ENCODE peak calls at places on chromosomes 4 and X, in nine cellular contexts. P, G, F, L, B, J, Q, Z and Y are unnamed samples.
A peak's percentile ranks its signal among the peaks of the same experiment; 100 is the strongest.

GRCh38 chr4:633406-633805 is 8.0 kb downstream of the PDE6B start:
- DNase-seq in P (no peak), G (peak; percentile 41), F (no peak), L (no peak), B (no peak), J (peak; percentile 45), Q (no peak), Z (no peak), Y (no peak)

GRCh38 chr4:149708513-149709175 is 107.0 kb downstream of the IQCM start:
- DNase-seq in P (no peak), G (no peak), F (no peak), L (no peak), B (no peak), J (no peak), Q (peak; percentile 46), Z (no peak), Y (peak; percentile 65)

GRCh38 chr4:188254211-188254610 is 115.0 kb downstream of the TRIML1 start:
- DNase-seq in P (no peak), G (no peak), F (no peak), L (no peak), B (no peak), J (no peak), Q (peak; percentile 16), Z (no peak), Y (no peak)

GRCh38 chrX:8042304-8042703 is 115.1 kb upstream of the PNPLA4 start:
- DNase-seq in P (peak; percentile 3), G (no peak), F (no peak), L (no peak), B (no peak), J (no peak), Q (no peak), Z (no peak), Y (no peak)

GRCh38 chr4:156298230-156298629 is 344.6 kb upstream of the CTSO start:
- DNase-seq in P (no peak), G (no peak), F (no peak), L (no peak), B (peak; percentile 16), J (no peak), Q (peak; percentile 97), Z (no peak), Y (no peak)

GRCh38 chr4:89331197-89331596 is 23.6 kb upstream of the GPRIN3 start:
- DNase-seq in P (no peak), G (no peak), F (no peak), L (no peak), B (no peak), J (no peak), Q (no peak), Z (no peak), Y (no peak)

GRCh38 chr4:16198271-16198670 is 28.0 kb downstream of the TAPT1 start:
- DNase-seq in P (no peak), G (no peak), F (no peak), L (no peak), B (no peak), J (no peak), Q (no peak), Z (no peak), Y (no peak)

GRCh38 chr4:112063260-112063659 is 82.0 kb upstream of the FAM241A start:
- DNase-seq in P (no peak), G (no peak), F (no peak), L (no peak), B (no peak), J (no peak), Q (no peak), Z (no peak), Y (no peak)

GRCh38 chrX:97284531-97284930 is 400.8 kb downstream of the RPA4 start:
- DNase-seq in P (no peak), G (no peak), F (no peak), L (no peak), B (no peak), J (no peak), Q (no peak), Z (no peak), Y (no peak)

GRCh38 chr4:118816538-118817177 is 19.3 kb downstream of the SEC24D start:
- DNase-seq in P (no peak), G (no peak), F (no peak), L (no peak), B (no peak), J (no peak), Q (peak; percentile 75), Z (no peak), Y (no peak)

GRCh38 chr4:146647615-146648383 is 9.1 kb downstream of the POU4F2 start:
- DNase-seq in P (peak; percentile 37), G (no peak), F (no peak), L (no peak), B (no peak), J (no peak), Q (no peak), Z (no peak), Y (no peak)

GRCh38 chr4:22500831-22501714 is 14.8 kb downstream of the ADGRA3 start:
- DNase-seq in P (no peak), G (no peak), F (no peak), L (no peak), B (peak; percentile 66), J (no peak), Q (peak; percentile 87), Z (no peak), Y (peak; percentile 79)
- H3K27ac ChIP-seq in P (no peak overlapping the region), G (no peak overlapping the region), F (no peak overlapping the region), L (no peak overlapping the region), B (no peak overlapping the region), J (no peak overlapping the region), Q (no peak overlapping the region), Z (no peak overlapping the region), Y (no peak overlapping the region)

DNA sequence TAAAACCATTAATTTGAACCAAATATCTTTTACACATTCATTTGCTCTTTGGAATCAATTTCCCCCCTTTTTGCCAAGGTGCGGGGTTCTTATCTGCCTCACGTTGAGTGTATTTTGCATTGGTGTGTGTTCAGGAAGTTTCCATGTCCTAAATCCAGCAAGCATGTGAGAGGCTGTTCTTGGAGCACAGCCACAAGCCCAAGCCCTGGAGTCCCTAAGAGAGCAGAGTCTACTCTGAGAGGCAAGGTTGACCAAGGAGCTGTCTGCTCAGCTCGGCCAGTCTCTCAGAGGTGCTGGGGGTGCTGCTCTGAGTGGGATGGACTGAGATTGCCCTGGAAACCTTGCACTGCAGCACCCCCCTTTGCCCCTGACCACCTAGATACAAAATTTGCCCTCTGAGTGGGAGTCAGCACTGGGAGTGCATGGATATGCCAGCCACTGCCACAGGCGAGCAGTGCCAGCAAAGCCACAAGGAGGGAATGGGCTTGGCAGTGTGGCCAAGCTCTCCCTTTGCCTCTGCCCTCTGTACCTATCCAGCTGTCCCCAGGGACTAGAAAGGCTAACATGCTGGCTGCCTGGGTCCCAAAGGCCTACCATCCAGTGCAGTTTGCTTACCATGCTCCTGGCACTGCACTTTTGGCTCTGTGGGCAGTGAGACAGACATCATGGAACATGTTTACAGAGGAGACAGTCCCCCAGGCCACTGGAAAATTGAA is 20.5 kb upstream of the FAM193A start:
- DNase-seq in P (no peak), G (no peak), F (no peak), L (no peak), B (no peak), J (no peak), Q (no peak), Z (no peak), Y (no peak)
- H3K27ac ChIP-seq in P (no peak overlapping the region), G (peak overlapping the region; percentile 38), F (no peak overlapping the region), L (no peak overlapping the region), B (no peak overlapping the region), J (no peak overlapping the region), Q (no peak overlapping the region), Z (no peak overlapping the region), Y (no peak overlapping the region)

GRCh38 chr4:127648061-127648460 is 15.3 kb downstream of the INTU start:
- DNase-seq in P (no peak), G (no peak), F (no peak), L (no peak), B (no peak), J (no peak), Q (peak; percentile 56), Z (no peak), Y (no peak)

GRCh38 chr4:127641524-127641923 is 8.8 kb downstream of the INTU start:
- DNase-seq in P (no peak), G (no peak), F (no peak), L (no peak), B (no peak), J (no peak), Q (peak; percentile 15), Z (no peak), Y (no peak)

GRCh38 chr4:127642169-127642568 is 9.4 kb downstream of the INTU start:
- DNase-seq in P (no peak), G (no peak), F (no peak), L (no peak), B (no peak), J (no peak), Q (peak; percentile 46), Z (no peak), Y (no peak)

DNA sequence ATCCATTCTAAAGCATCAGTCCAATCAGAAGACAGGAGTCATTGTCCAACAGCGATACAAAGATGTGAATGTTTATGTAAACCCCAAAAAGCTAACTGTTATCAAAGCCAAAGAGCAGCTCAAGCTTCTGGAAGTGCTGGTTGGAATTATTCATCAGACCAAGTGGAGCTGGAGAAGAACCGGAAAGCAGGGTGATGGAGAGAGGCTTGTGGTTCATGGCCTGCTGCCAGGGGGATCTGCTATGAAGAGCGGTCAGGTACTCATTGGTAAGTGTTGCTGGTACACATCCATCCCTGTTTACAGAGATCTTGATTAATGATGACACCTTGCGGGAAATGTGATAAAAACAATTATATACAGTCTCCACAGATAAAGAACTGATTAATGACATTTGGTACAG is 11.0 kb downstream of the INTU start:
- DNase-seq in P (no peak), G (no peak), F (no peak), L (no peak), B (no peak), J (no peak), Q (no peak), Z (no peak), Y (no peak)
- H3K27ac ChIP-seq in P (no peak overlapping the region), G (no peak overlapping the region), F (no peak overlapping the region), L (no peak overlapping the region), B (no peak overlapping the region), J (no peak overlapping the region), Q (no peak overlapping the region), Z (no peak overlapping the region), Y (no peak overlapping the region)

GRCh38 chr4:23903859-23904438 is 14.1 kb upstream of the PPARGC1A start:
- DNase-seq in P (no peak), G (no peak), F (no peak), L (no peak), B (no peak), J (no peak), Q (no peak), Z (no peak), Y (no peak)
- H3K27ac ChIP-seq in P (no peak overlapping the region), G (no peak overlapping the region), F (no peak overlapping the region), L (no peak overlapping the region), B (no peak overlapping the region), J (no peak overlapping the region), Q (no peak overlapping the region), Z (peak overlapping the region; percentile 88), Y (no peak overlapping the region)

DNA sequence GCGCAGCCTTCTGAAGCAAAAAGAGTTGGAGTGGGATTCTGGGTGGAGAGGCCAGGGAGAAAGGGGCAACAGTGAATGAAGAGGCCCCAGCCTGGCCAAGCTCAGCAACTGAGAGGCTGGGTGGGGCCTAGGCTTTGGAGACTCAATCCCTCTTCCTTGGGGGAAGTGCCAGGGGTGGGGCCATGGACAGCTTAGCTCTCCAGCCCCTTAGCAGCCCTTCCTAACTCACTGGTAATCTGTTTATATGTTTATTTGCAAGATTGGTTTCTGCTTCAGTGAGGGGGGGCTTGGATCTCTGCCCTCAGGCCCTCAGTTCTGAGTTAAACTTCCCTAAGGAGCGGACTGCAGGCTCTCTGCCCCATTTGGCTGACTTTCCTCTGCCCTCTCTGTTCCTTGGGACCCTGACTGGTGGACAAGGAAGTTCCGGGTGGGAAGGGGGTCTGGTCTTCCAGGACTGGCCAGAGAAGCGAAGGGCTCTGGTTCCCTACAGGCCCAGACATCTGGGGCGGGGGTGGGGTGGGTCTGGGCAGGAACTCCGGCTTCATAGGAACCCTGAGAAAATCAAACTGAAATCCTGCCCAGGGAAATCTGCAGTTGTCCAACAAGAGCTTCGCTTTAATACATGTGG is 51.4 kb downstream of the NALF2 start:
- DNase-seq in P (no peak), G (no peak), F (no peak), L (no peak), B (no peak), J (no peak), Q (no peak), Z (no peak), Y (no peak)
- H3K27ac ChIP-seq in P (no peak overlapping the region), G (no peak overlapping the region), F (no peak overlapping the region), L (no peak overlapping the region), B (no peak overlapping the region), J (no peak overlapping the region), Q (no peak overlapping the region), Z (no peak overlapping the region), Y (no peak overlapping the region)